ENCODE peak calls at places on chromosome 9, in nine cellular contexts. One of them, this sample, is unnamed.

GRCh38 chr9:135491764-135492163 is 8.7 kb upstream of the MRPS2 start:
- DNase-seq in spleen: peak; percentile 10
- DNase-seq in stomach: no peak
- DNase-seq in IMR-90: no peak
- DNase-seq in tibial nerve: no peak
- DNase-seq in heart left ventricle: no peak
- DNase-seq in prostate gland: no peak
- DNase-seq in adrenal gland: no peak
- DNase-seq in uterus: no peak
- DNase-seq in this sample: no peak

GRCh38 chr9:134358026-134358967 is 32.0 kb downstream of the RXRA start:
- DNase-seq in uterus: peak; percentile 61
- DNase-seq in adrenal gland: peak; percentile 56
- DNase-seq in IMR-90: peak; percentile 21
- DNase-seq in tibial nerve: no peak
- DNase-seq in prostate gland: no peak
- DNase-seq in stomach: peak; percentile 62
- DNase-seq in heart left ventricle: peak; percentile 81
- DNase-seq in spleen: no peak
- DNase-seq in this sample: no peak

GRCh38 chr9:83062011-83062652 is 810 bp downstream of the RASEF start:
- DNase-seq in tibial nerve: no peak
- DNase-seq in adrenal gland: no peak
- DNase-seq in IMR-90: peak; percentile 18
- DNase-seq in spleen: no peak
- DNase-seq in uterus: no peak
- DNase-seq in heart left ventricle: no peak
- DNase-seq in prostate gland: peak; percentile 41
- DNase-seq in stomach: peak; percentile 80
- DNase-seq in this sample: no peak

GRCh38 chr9:134939080-134939733 is 21.5 kb upstream of the FCN1 start:
- DNase-seq in IMR-90: no peak
- DNase-seq in uterus: no peak
- DNase-seq in tibial nerve: no peak
- DNase-seq in heart left ventricle: no peak
- DNase-seq in spleen: peak; percentile 28
- DNase-seq in prostate gland: no peak
- DNase-seq in adrenal gland: no peak
- DNase-seq in stomach: no peak
- DNase-seq in this sample: no peak

GRCh38 chr9:76644171-76644570 is 120.1 kb upstream of the PCA3 start:
- DNase-seq in stomach: no peak
- DNase-seq in spleen: no peak
- DNase-seq in adrenal gland: no peak
- DNase-seq in IMR-90: no peak
- DNase-seq in prostate gland: no peak
- DNase-seq in heart left ventricle: no peak
- DNase-seq in tibial nerve: no peak
- DNase-seq in uterus: no peak
- DNase-seq in this sample: no peak

GRCh38 chr9:123550797-123551196 is 194.8 kb downstream of the CRB2 start:
- DNase-seq in spleen: no peak
- DNase-seq in prostate gland: no peak
- DNase-seq in heart left ventricle: no peak
- DNase-seq in adrenal gland: no peak
- DNase-seq in uterus: no peak
- DNase-seq in stomach: no peak
- DNase-seq in tibial nerve: no peak
- DNase-seq in IMR-90: no peak
- DNase-seq in this sample: no peak

GRCh38 chr9:74721696-74722660 is 165.7 kb downstream of the TRPM6 start:
- DNase-seq in stomach: no peak
- DNase-seq in IMR-90: no peak
- DNase-seq in tibial nerve: no peak
- DNase-seq in spleen: no peak
- DNase-seq in heart left ventricle: no peak
- DNase-seq in adrenal gland: no peak
- DNase-seq in uterus: no peak
- DNase-seq in prostate gland: no peak
- DNase-seq in this sample: no peak

GRCh38 chr9:21443849-21444625 is 3.8 kb downstream of the IFNA1 start:
- DNase-seq in IMR-90: no peak
- DNase-seq in prostate gland: no peak
- DNase-seq in adrenal gland: no peak
- DNase-seq in heart left ventricle: no peak
- DNase-seq in tibial nerve: no peak
- DNase-seq in uterus: no peak
- DNase-seq in spleen: no peak
- DNase-seq in stomach: no peak
- DNase-seq in this sample: no peak

GRCh38 chr9:108234811-108235210 is 621.0 kb downstream of the ACTL7B start:
- DNase-seq in stomach: no peak
- DNase-seq in tibial nerve: no peak
- DNase-seq in adrenal gland: no peak
- DNase-seq in uterus: no peak
- DNase-seq in IMR-90: peak; percentile 16
- DNase-seq in prostate gland: no peak
- DNase-seq in spleen: no peak
- DNase-seq in heart left ventricle: no peak
- DNase-seq in this sample: no peak

GRCh38 chr9:85536076-85536475 is 205.7 kb downstream of the AGTPBP1 start:
- DNase-seq in stomach: no peak
- DNase-seq in prostate gland: no peak
- DNase-seq in adrenal gland: peak; percentile 23
- DNase-seq in uterus: no peak
- DNase-seq in tibial nerve: no peak
- DNase-seq in heart left ventricle: peak; percentile 63
- DNase-seq in IMR-90: peak; percentile 60
- DNase-seq in spleen: no peak
- DNase-seq in this sample: peak; percentile 24

GRCh38 chr9:128383791-128384190 is 12.6 kb downstream of the URM1 start:
- DNase-seq in adrenal gland: no peak
- DNase-seq in stomach: no peak
- DNase-seq in uterus: no peak
- DNase-seq in spleen: no peak
- DNase-seq in heart left ventricle: no peak
- DNase-seq in IMR-90: no peak
- DNase-seq in prostate gland: no peak
- DNase-seq in tibial nerve: no peak
- DNase-seq in this sample: no peak

GRCh38 chr9:90803860-90804593 is 2.4 kb downstream of the SYK start:
- DNase-seq in adrenal gland: no peak
- DNase-seq in spleen: no peak
- DNase-seq in IMR-90: no peak
- DNase-seq in stomach: no peak
- DNase-seq in uterus: no peak
- DNase-seq in tibial nerve: no peak
- DNase-seq in heart left ventricle: no peak
- DNase-seq in prostate gland: no peak
- DNase-seq in this sample: no peak

GRCh38 chr9:134376386-134377142 is 50.3 kb downstream of the RXRA start:
- DNase-seq in prostate gland: no peak
- DNase-seq in stomach: no peak
- DNase-seq in adrenal gland: peak; percentile 86
- DNase-seq in spleen: no peak
- DNase-seq in IMR-90: no peak
- DNase-seq in heart left ventricle: peak; percentile 65
- DNase-seq in uterus: no peak
- DNase-seq in tibial nerve: no peak
- DNase-seq in this sample: no peak

GRCh38 chr9:75903785-75904360 is 13.4 kb downstream of the PCSK5 start:
- DNase-seq in heart left ventricle: no peak
- DNase-seq in tibial nerve: no peak
- DNase-seq in prostate gland: no peak
- DNase-seq in uterus: peak; percentile 31
- DNase-seq in spleen: no peak
- DNase-seq in adrenal gland: peak; percentile 75
- DNase-seq in stomach: no peak
- DNase-seq in IMR-90: peak; percentile 17
- DNase-seq in this sample: no peak

GRCh38 chr9:132647355-132647754 is 22.4 kb downstream of the DDX31 start:
- DNase-seq in uterus: no peak
- DNase-seq in tibial nerve: no peak
- DNase-seq in spleen: no peak
- DNase-seq in prostate gland: no peak
- DNase-seq in stomach: no peak
- DNase-seq in IMR-90: peak; percentile 100
- DNase-seq in heart left ventricle: no peak
- DNase-seq in adrenal gland: no peak
- DNase-seq in this sample: no peak

GRCh38 chr9:137621131-137621757 is 2.4 kb downstream of the EHMT1 start:
- DNase-seq in IMR-90: no peak
- DNase-seq in tibial nerve: no peak
- DNase-seq in spleen: peak; percentile 43
- DNase-seq in uterus: no peak
- DNase-seq in heart left ventricle: no peak
- DNase-seq in adrenal gland: no peak
- DNase-seq in prostate gland: no peak
- DNase-seq in stomach: no peak
- DNase-seq in this sample: no peak

GRCh38 chr9:110064721-110065252 is 143.2 kb downstream of the C9orf152 start:
- DNase-seq in prostate gland: no peak
- DNase-seq in IMR-90: no peak
- DNase-seq in tibial nerve: no peak
- DNase-seq in uterus: no peak
- DNase-seq in adrenal gland: no peak
- DNase-seq in spleen: no peak
- DNase-seq in stomach: no peak
- DNase-seq in heart left ventricle: peak; percentile 57
- DNase-seq in this sample: no peak

GRCh38 chr9:80231847-80232246 is 660.1 kb downstream of the TLE4 start:
- DNase-seq in IMR-90: no peak
- DNase-seq in heart left ventricle: no peak
- DNase-seq in spleen: peak; percentile 70
- DNase-seq in tibial nerve: no peak
- DNase-seq in uterus: no peak
- DNase-seq in stomach: no peak
- DNase-seq in adrenal gland: no peak
- DNase-seq in prostate gland: no peak
- DNase-seq in this sample: no peak

GRCh38 chr9:87880116-87880515 is 2.6 kb upstream of the SPATA31E1 start:
- DNase-seq in IMR-90: peak; percentile 63
- DNase-seq in uterus: no peak
- DNase-seq in heart left ventricle: no peak
- DNase-seq in tibial nerve: no peak
- DNase-seq in spleen: peak; percentile 27
- DNase-seq in adrenal gland: no peak
- DNase-seq in prostate gland: no peak
- DNase-seq in stomach: no peak
- DNase-seq in this sample: no peak

GRCh38 chr9:134686896-134687295 is 45.3 kb downstream of the COL5A1 start:
- DNase-seq in uterus: no peak
- DNase-seq in IMR-90: no peak
- DNase-seq in stomach: no peak
- DNase-seq in heart left ventricle: no peak
- DNase-seq in spleen: peak; percentile 46
- DNase-seq in adrenal gland: no peak
- DNase-seq in prostate gland: no peak
- DNase-seq in tibial nerve: no peak
- DNase-seq in this sample: no peak

GRCh38 chr9:128587453-128587852 is 35.1 kb downstream of the SPTAN1 start:
- DNase-seq in stomach: no peak
- DNase-seq in heart left ventricle: no peak
- DNase-seq in uterus: no peak
- DNase-seq in adrenal gland: no peak
- DNase-seq in prostate gland: no peak
- DNase-seq in spleen: no peak
- DNase-seq in tibial nerve: no peak
- DNase-seq in IMR-90: no peak
- DNase-seq in this sample: no peak

GRCh38 chr9:76373173-76373771 is 21.0 kb downstream of the RFK start:
- DNase-seq in stomach: peak; percentile 85
- DNase-seq in tibial nerve: peak; percentile 61
- DNase-seq in adrenal gland: peak; percentile 62
- DNase-seq in prostate gland: no peak
- DNase-seq in uterus: peak; percentile 55
- DNase-seq in spleen: no peak
- DNase-seq in IMR-90: peak; percentile 80
- DNase-seq in heart left ventricle: peak; percentile 65
- DNase-seq in this sample: peak; percentile 87

GRCh38 chr9:114969269-114969668 is 38.9 kb upstream of the TNFSF8 start:
- DNase-seq in stomach: no peak
- DNase-seq in tibial nerve: no peak
- DNase-seq in prostate gland: no peak
- DNase-seq in IMR-90: no peak
- DNase-seq in uterus: no peak
- DNase-seq in heart left ventricle: no peak
- DNase-seq in spleen: no peak
- DNase-seq in adrenal gland: no peak
- DNase-seq in this sample: no peak
- H3K4me3 ChIP-seq in stomach: no peak overlapping the region
- H3K4me3 ChIP-seq in tibial nerve: no peak overlapping the region
- H3K4me3 ChIP-seq in prostate gland: no peak overlapping the region
- H3K4me3 ChIP-seq in IMR-90: no peak overlapping the region
- H3K4me3 ChIP-seq in uterus: no peak overlapping the region
- H3K4me3 ChIP-seq in heart left ventricle: no peak overlapping the region
- H3K4me3 ChIP-seq in spleen: no peak overlapping the region
- H3K4me3 ChIP-seq in adrenal gland: no peak overlapping the region
- H3K4me3 ChIP-seq in this sample: no peak overlapping the region

DNA sequence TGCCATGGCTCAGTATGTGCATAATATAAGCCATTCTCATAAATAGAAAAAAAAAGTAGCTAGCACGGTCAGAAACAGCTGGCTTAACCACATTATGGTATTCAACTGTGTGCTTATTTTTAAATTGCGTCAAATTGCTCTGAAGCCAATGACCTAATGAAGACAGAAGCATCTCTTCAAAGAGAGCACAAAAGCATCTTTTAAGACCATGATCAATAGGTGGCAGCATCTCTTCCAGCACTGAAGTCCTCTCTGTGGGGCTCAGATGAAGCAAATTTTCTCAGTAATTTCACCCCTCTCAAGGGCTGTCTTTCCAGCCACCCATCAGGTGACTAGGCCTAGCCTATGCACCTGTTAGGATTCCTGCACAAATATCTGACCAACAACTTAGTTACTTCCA is 251.4 kb downstream of the GLIS3 start:
- DNase-seq in IMR-90: peak; percentile 64
- DNase-seq in heart left ventricle: no peak
- DNase-seq in tibial nerve: no peak
- DNase-seq in stomach: no peak
- DNase-seq in prostate gland: no peak
- DNase-seq in adrenal gland: no peak
- DNase-seq in spleen: no peak
- DNase-seq in uterus: no peak
- DNase-seq in this sample: no peak
- TF ChIP-seq CTCF in IMR-90: peak; percentile 49
- TF ChIP-seq CTCF in heart left ventricle: peak; percentile 31
- TF ChIP-seq CTCF in tibial nerve: no peak
- TF ChIP-seq CTCF in stomach: no peak
- TF ChIP-seq CTCF in prostate gland: no peak
- TF ChIP-seq CTCF in adrenal gland: peak; percentile 14
- TF ChIP-seq CTCF in spleen: no peak
- TF ChIP-seq CTCF in uterus: no peak
- TF ChIP-seq CTCF in this sample: no peak

GRCh38 chr9:95048225-95049087 is 269.1 kb downstream of the FANCC start:
- DNase-seq in stomach: peak; percentile 85
- DNase-seq in uterus: peak; percentile 70
- DNase-seq in adrenal gland: peak; percentile 43
- DNase-seq in heart left ventricle: peak; percentile 69
- DNase-seq in prostate gland: peak; percentile 79
- DNase-seq in spleen: peak; percentile 92
- DNase-seq in tibial nerve: peak; percentile 56
- DNase-seq in IMR-90: no peak
- DNase-seq in this sample: peak; percentile 73
- TF ChIP-seq POLR2A in stomach: peak; percentile 59
- TF ChIP-seq POLR2A in uterus: peak; percentile 48
- TF ChIP-seq POLR2A in adrenal gland: peak; percentile 48
- TF ChIP-seq POLR2A in heart left ventricle: peak; percentile 28
- TF ChIP-seq POLR2A in prostate gland: peak; percentile 88
- TF ChIP-seq POLR2A in spleen: no peak
- TF ChIP-seq POLR2A in tibial nerve: peak; percentile 77
- TF ChIP-seq POLR2A in IMR-90: no peak
- TF ChIP-seq POLR2A in this sample: no peak

GRCh38 chr9:120878188-120879130 is 1.5 kb upstream of the PHF19 start:
- DNase-seq in IMR-90: no peak
- DNase-seq in adrenal gland: no peak
- DNase-seq in heart left ventricle: no peak
- DNase-seq in tibial nerve: no peak
- DNase-seq in prostate gland: no peak
- DNase-seq in uterus: no peak
- DNase-seq in spleen: no peak
- DNase-seq in stomach: no peak
- DNase-seq in this sample: no peak
- H3K4me3 ChIP-seq in IMR-90: no peak overlapping the region
- H3K4me3 ChIP-seq in adrenal gland: no peak overlapping the region
- H3K4me3 ChIP-seq in heart left ventricle: no peak overlapping the region
- H3K4me3 ChIP-seq in tibial nerve: peak overlapping the region; percentile 82
- H3K4me3 ChIP-seq in prostate gland: no peak overlapping the region
- H3K4me3 ChIP-seq in uterus: no peak overlapping the region
- H3K4me3 ChIP-seq in spleen: no peak overlapping the region
- H3K4me3 ChIP-seq in stomach: no peak overlapping the region
- H3K4me3 ChIP-seq in this sample: no peak overlapping the region

This sample was measured in lower leg skin.